ENCODE peak calls at places on chromosome 15, in seven cellular contexts. F, W, G, D, T, B and H are unnamed samples. For H3K9me3, the result is how much of the 10 kb centered on the place peaks cover.

GRCh38 chr15:41894791-41895463 is 1.1 kb upstream of the SPTBN5 start:
- DNase-seq in W (peak), D (no peak), F (peak), G (no peak), T (peak), B (peak), H (no peak)

GRCh38 chr15:89218531-89218930 is 2.8 kb downstream of the RLBP1 start:
- DNase-seq in B (no peak), T (no peak), F (no peak), D (no peak), G (no peak), W (no peak), H (no peak)

GRCh38 chr15:100635406-100636071 is 33.1 kb downstream of the ASB7 start:
- DNase-seq in D (no peak), W (no peak), F (no peak), T (no peak), G (peak), B (no peak), H (peak)

GRCh38 chr15:66721501-66721937 is 19.5 kb downstream of the SMAD6 start:
- DNase-seq in D (no peak), F (no peak), B (no peak), W (no peak), G (no peak), T (no peak), H (no peak)

GRCh38 chr15:42272768-42273098 is 268 bp upstream of the GANC start:
- DNase-seq in W (no peak), B (no peak), F (no peak), D (no peak), G (no peak), T (no peak), H (no peak)

GRCh38 chr15:38647683-38648082 is 83.1 kb upstream of the RASGRP1 start:
- DNase-seq in F (no peak), W (no peak), D (no peak), B (no peak), T (peak), G (peak), H (no peak)

GRCh38 chr15:88605507-88606436 is 15.4 kb upstream of the AEN start:
- DNase-seq in W (peak), T (peak), B (peak), G (peak), F (peak), D (no peak), H (no peak)

GRCh38 chr15:45468294-45468693 is 54.3 kb downstream of the SLC30A4 start:
- DNase-seq in D (no peak), G (no peak), W (no peak), F (no peak), B (no peak), T (no peak), H (no peak)

GRCh38 chr15:31822463-31822862 is 207.9 kb upstream of the CHRNA7 start:
- DNase-seq in D (no peak), W (no peak), F (no peak), G (no peak), B (no peak), T (no peak), H (no peak)

GRCh38 chr15:22907161-22907950 is 68.9 kb downstream of the NIPA2 start:
- DNase-seq in W (no peak), D (no peak), B (no peak), F (no peak), T (no peak), G (no peak), H (no peak)

GRCh38 chr15:48507416-48508065 is 138.0 kb downstream of the FBN1 start:
- DNase-seq in B (no peak), D (peak), T (peak), G (peak), W (no peak), F (peak), H (peak)

GRCh38 chr15:44861439-44861910 is 95.0 kb upstream of the TERB2 start:
- DNase-seq in F (no peak), T (no peak), W (no peak), G (no peak), D (no peak), B (no peak), H (no peak)

GRCh38 chr15:68646156-68646555 is 67.4 kb downstream of the CORO2B start:
- DNase-seq in D (no peak), F (no peak), B (no peak), G (no peak), W (no peak), T (no peak), H (no peak)

GRCh38 chr15:95875141-95875643 is 455.3 kb upstream of the NR2F2 start:
- DNase-seq in D (no peak), T (peak), B (peak), G (no peak), W (no peak), F (no peak), H (no peak)

GRCh38 chr15:74171965-74172541 is 1.5 kb upstream of the ISLR start:
- DNase-seq in F (no peak), T (no peak), G (no peak), B (no peak), W (peak), D (no peak), H (no peak)

GRCh38 chr15:59545573-59545972 is 66.0 kb upstream of the GCNT3 start:
- DNase-seq in W (no peak), G (peak), D (no peak), B (no peak), F (no peak), T (no peak), H (no peak)

GRCh38 chr15:81152799-81153198 is 18.7 kb downstream of the CFAP161 start:
- DNase-seq in B (no peak), T (no peak), W (no peak), D (no peak), F (no peak), G (no peak), H (no peak)

GRCh38 chr15:88609344-88609743 is 11.8 kb upstream of the AEN start:
- DNase-seq in W (no peak), G (no peak), D (no peak), B (no peak), F (no peak), T (no peak), H (no peak)

GRCh38 chr15:101204744-101205535 is 46.9 kb downstream of the CHSY1 start:
- DNase-seq in B (no peak), W (no peak), T (peak), F (no peak), D (no peak), G (no peak), H (no peak)

GRCh38 chr15:96300808-96301207 is 29.7 kb upstream of the NR2F2 start:
- DNase-seq in T (no peak), B (no peak), D (no peak), F (no peak), W (no peak), G (no peak), H (no peak)

GRCh38 chr15:74994236-74994635 is 1.1 kb upstream of the SCAMP5 start:
- DNase-seq in G (no peak), B (no peak), W (no peak), F (no peak), T (no peak), D (no peak), H (no peak)

GRCh38 chr15:37967788-37968187 is 33.3 kb downstream of the TMCO5A start:
- DNase-seq in F (no peak), B (no peak), G (no peak), D (no peak), W (no peak), T (no peak), H (no peak)

GRCh38 chr15:67865766-67866165 is 25.9 kb upstream of the RNU6-1 start:
- DNase-seq in B (no peak), D (no peak), T (no peak), G (peak), F (no peak), W (no peak), H (no peak)

GRCh38 chr15:90934949-90935751 is at the start of gene UNC45A:
- DNase-seq in B (peak), F (peak), W (peak), D (no peak), T (peak), G (peak), H (no peak)

GRCh38 chr15:57596978-57597377 is 5.3 kb downstream of the MYZAP start:
- DNase-seq in G (no peak), B (no peak), D (no peak), F (peak), T (no peak), W (no peak), H (no peak)

GRCh38 chr15:39596358-39597051 is 15.6 kb downstream of the THBS1 start:
- DNase-seq in D (no peak), B (no peak), T (peak), G (no peak), F (no peak), W (no peak), H (no peak)

GRCh38 chr15:46260937-46261336 is 626.1 kb downstream of the SQOR start:
- DNase-seq in B (no peak), G (peak), T (no peak), W (no peak), F (no peak), D (no peak), H (peak)

GRCh38 chr15:45550436-45550835 is 27.9 kb upstream of the SLC30A4 start:
- DNase-seq in F (no peak), T (peak), D (no peak), B (no peak), W (no peak), G (no peak), H (no peak)

GRCh38 chr15:67068724-67069400 is 3.5 kb downstream of the SMAD3 start:
- DNase-seq in B (peak), D (no peak), G (no peak), W (no peak), T (peak), F (no peak), H (no peak)

GRCh38 chr15:59330649-59331048 is 42.0 kb downstream of the MYO1E start:
- DNase-seq in W (no peak), T (no peak), D (no peak), F (no peak), G (no peak), B (no peak), H (no peak)

GRCh38 chr15:88902491-88902835 is 7.1 kb upstream of the HAPLN3 start:
- DNase-seq in G (no peak), D (no peak), B (no peak), W (no peak), T (no peak), F (no peak), H (no peak)

GRCh38 chr15:79066391-79067090 is 24.0 kb downstream of the RASGRF1 start:
- DNase-seq in W (no peak), D (no peak), T (no peak), G (no peak), B (no peak), F (no peak), H (no peak)

GRCh38 chr15:90478981-90479481 is 50.7 kb upstream of the CRTC3 start:
- DNase-seq in W (no peak), B (no peak), G (no peak), F (peak), T (no peak), D (no peak), H (no peak)

GRCh38 chr15:48191574-48192225 is at the start of gene CTXN2:
- DNase-seq in D (no peak), F (no peak), G (peak), B (no peak), W (no peak), T (peak), H (no peak)

GRCh38 chr15:59434481-59434880 is 3.5 kb upstream of the FAM81A start:
- DNase-seq in D (no peak), B (no peak), F (no peak), T (no peak), G (no peak), W (no peak), H (no peak)

GRCh38 chr15:64000183-64000710 is 46.0 kb downstream of the DAPK2 start:
- DNase-seq in B (no peak), G (no peak), D (no peak), F (no peak), T (peak), W (no peak), H (no peak)

GRCh38 chr15:74610302-74610951 is 5.2 kb upstream of the CLK3 start:
- DNase-seq in F (no peak), G (no peak), D (no peak), B (no peak), W (no peak), T (peak), H (no peak)

DNA sequence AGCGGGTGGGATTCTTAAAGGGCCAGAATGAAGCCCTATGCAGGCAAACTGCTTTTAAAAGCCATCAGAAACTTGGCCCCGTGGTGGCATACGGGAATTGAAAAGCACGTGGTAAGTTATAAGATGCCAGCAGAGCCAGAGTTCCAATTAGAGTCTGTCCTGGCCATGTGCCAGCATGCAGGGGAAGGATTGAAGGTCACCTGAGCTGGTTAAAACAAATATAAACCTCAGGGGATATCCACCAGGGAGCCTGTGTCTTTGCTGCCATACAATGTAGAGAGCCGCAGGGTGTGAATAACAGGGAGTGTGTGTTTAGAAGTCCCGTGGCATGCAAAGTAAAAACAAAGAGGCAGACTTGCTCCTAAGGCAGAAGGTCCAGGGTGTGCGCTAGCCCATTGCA is 381.0 kb upstream of the NDN start:
- DNase-seq in W (no peak), B (no peak), G (no peak), D (no peak), F (peak), T (no peak), H (no peak)
- H3K9me3 ChIP-seq in W (under half), B (under half), G (under half), D (under half), F (under half), T (under half), H (under half)

GRCh38 chr15:70742928-70743327 is 20.4 kb downstream of the UACA start:
- DNase-seq in F (no peak), T (peak), D (no peak), B (no peak), W (no peak), G (no peak), H (no peak)
- H3K27ac ChIP-seq in F (no peak), T (peak), D (peak), B (no peak), W (no peak), G (no peak), H (no peak)

DNA sequence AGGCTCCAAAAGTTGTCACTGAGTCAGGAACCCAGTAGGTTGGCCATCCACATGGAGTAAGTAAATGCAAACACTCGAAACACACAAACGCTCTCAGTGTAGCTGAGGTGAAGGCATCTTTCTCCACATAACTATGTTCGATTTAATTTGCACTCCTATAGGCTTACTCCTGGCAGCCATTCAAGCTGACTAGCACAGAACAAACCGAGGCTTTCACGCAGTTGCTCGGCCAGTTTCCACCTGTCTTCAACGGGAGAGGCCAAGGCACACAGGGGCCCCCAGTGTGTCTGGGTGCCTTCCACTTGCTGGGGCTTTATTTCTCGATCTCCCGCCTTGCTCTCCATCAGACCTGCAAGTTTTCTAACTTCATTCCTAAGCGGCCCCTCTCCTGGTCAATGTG is 18.9 kb downstream of the RGMA start:
- DNase-seq in W (no peak), G (no peak), T (no peak), D (no peak), B (no peak), F (no peak), H (no peak)
- H3K4me3 ChIP-seq in W (no peak), G (peak), T (no peak), D (no peak), B (no peak), F (no peak), H (no peak)

GRCh38 chr15:60804551-60804950 is 325.6 kb upstream of the ICE2 start:
- DNase-seq in G (no peak), F (no peak), T (no peak), D (no peak), B (no peak), W (no peak), H (no peak)

GRCh38 chr15:60804986-60805949 is 326.3 kb upstream of the ICE2 start:
- DNase-seq in T (no peak), F (peak), B (no peak), W (no peak), D (no peak), G (no peak), H (peak)

GRCh38 chr15:60800729-60801072 is 321.8 kb upstream of the ICE2 start:
- DNase-seq in D (no peak), W (no peak), B (no peak), G (no peak), F (no peak), T (no peak), H (no peak)

GRCh38 chr15:60801336-60801735 is 322.4 kb upstream of the ICE2 start:
- DNase-seq in B (no peak), D (no peak), T (no peak), W (no peak), G (no peak), F (no peak), H (no peak)

GRCh38 chr15:60803059-60803458 is 324.1 kb upstream of the ICE2 start:
- DNase-seq in B (no peak), D (no peak), W (no peak), F (no peak), T (no peak), G (no peak), H (no peak)
- H3K9me3 ChIP-seq in B (under half), D (under half), W (under half), F (under half), T (under half), G (under half), H (under half)

GRCh38 chr15:50953302-50953701 is 44.8 kb downstream of the AP4E1 start:
- DNase-seq in B (no peak), T (peak), G (no peak), D (no peak), W (no peak), F (no peak), H (no peak)
- H3K27ac ChIP-seq in B (no peak), T (no peak), G (no peak), D (no peak), W (no peak), F (no peak), H (no peak)

GRCh38 chr15:28996953-28997352 is 111.2 kb downstream of the APBA2 start:
- DNase-seq in T (no peak), D (no peak), F (no peak), W (no peak), B (no peak), G (no peak), H (no peak)

GRCh38 chr15:28995721-28996120 is 109.9 kb downstream of the APBA2 start:
- DNase-seq in D (no peak), B (no peak), G (no peak), T (no peak), W (no peak), F (no peak), H (no peak)

GRCh38 chr15:28995193-28995592 is 109.4 kb downstream of the APBA2 start:
- DNase-seq in F (no peak), B (no peak), D (no peak), G (peak), T (no peak), W (no peak), H (no peak)

GRCh38 chr15:28996289-28996688 is 110.5 kb downstream of the APBA2 start:
- DNase-seq in B (no peak), G (no peak), T (no peak), W (no peak), D (no peak), F (no peak), H (no peak)

GRCh38 chr15:28998511-28998910 is 112.7 kb downstream of the APBA2 start:
- DNase-seq in D (no peak), T (no peak), G (no peak), W (no peak), F (no peak), B (no peak), H (no peak)
- H3K4me3 ChIP-seq in D (no peak), T (no peak), G (no peak), W (no peak), F (no peak), B (no peak), H (no peak)

GRCh38 chr15:25236143-25236860 is 202.5 kb downstream of the UBE3A start:
- DNase-seq in G (no peak), D (no peak), F (no peak), W (no peak), T (no peak), B (no peak), H (no peak)

GRCh38 chr15:25233766-25234350 is 205.0 kb downstream of the UBE3A start:
- DNase-seq in D (no peak), T (no peak), F (no peak), B (no peak), G (no peak), W (no peak), H (no peak)

GRCh38 chr15:25236861-25237155 is 202.0 kb downstream of the UBE3A start:
- DNase-seq in G (no peak), F (no peak), T (no peak), D (no peak), B (no peak), W (no peak), H (no peak)

GRCh38 chr15:25234831-25235230 is 204.0 kb downstream of the UBE3A start:
- DNase-seq in B (no peak), G (no peak), W (no peak), F (no peak), T (no peak), D (no peak), H (no peak)

DNA sequence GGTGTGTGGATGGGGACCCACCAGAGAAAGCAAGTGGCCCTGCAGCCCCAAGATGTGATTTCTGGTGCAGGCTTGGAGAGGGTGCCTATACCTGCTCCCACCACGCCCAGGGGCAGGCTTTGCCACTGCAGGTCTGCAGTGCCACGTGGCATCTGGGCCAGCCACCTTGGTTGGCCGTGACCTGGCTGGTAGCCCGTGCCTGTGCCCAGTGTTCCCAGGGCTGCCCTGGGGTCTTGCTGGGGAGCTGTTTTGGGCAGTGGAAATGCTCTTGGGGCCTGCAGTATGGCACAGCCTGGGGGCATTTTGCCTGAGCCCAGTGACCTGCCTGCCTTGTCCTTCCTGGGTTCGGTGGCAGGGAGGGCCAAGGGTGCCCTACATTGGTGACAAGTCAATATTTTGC is 203.4 kb downstream of the UBE3A start:
- DNase-seq in B (no peak), F (no peak), W (no peak), D (no peak), G (no peak), T (no peak), H (no peak)
- H3K9me3 ChIP-seq in B (under half), F (under half), W (under half), D (under half), G (under half), T (under half), H (under half)

GRCh38 chr15:62834686-62835279 is 207.8 kb upstream of the TPM1 start:
- DNase-seq in F (no peak), W (no peak), T (no peak), D (no peak), G (no peak), B (no peak), H (no peak)
- H3K27ac ChIP-seq in F (no peak), W (no peak), T (no peak), D (no peak), G (no peak), B (no peak), H (no peak)